ENCODE peak calls at places on chromosome 18, in six cellular contexts. One of them, this sample, is unnamed.
A peak's percentile ranks its signal among the peaks of the same experiment; 100 is the strongest.

GRCh38 chr18:7885763-7886295 is 318.7 kb downstream of the PTPRM start:
- DNase-seq in CD8-positive, alpha-beta T cell: no peak
- DNase-seq in colonic mucosa: no peak
- DNase-seq in stimulated activated CD8-positive, alpha-beta memory T cell treated with anti-CD3 and anti-CD28 coated beads, Interleukin-4, amount 100 ng/mL, for 4 hours: no peak
- DNase-seq in heart left ventricle: no peak
- DNase-seq in SHP77: no peak
- DNase-seq in this sample: peak; percentile 5

GRCh38 chr18:49697757-49698595 is 115.4 kb downstream of the ACAA2 start:
- DNase-seq in CD8-positive, alpha-beta T cell: no peak
- DNase-seq in colonic mucosa: no peak
- DNase-seq in stimulated activated CD8-positive, alpha-beta memory T cell treated with anti-CD3 and anti-CD28 coated beads, Interleukin-4, amount 100 ng/mL, for 4 hours: no peak
- DNase-seq in heart left ventricle: peak; percentile 32
- DNase-seq in SHP77: no peak
- DNase-seq in this sample: peak; percentile 62

GRCh38 chr18:48786621-48787522 is 163.9 kb downstream of the SMAD7 start:
- DNase-seq in CD8-positive, alpha-beta T cell: no peak
- DNase-seq in colonic mucosa: no peak
- DNase-seq in stimulated activated CD8-positive, alpha-beta memory T cell treated with anti-CD3 and anti-CD28 coated beads, Interleukin-4, amount 100 ng/mL, for 4 hours: no peak
- DNase-seq in heart left ventricle: peak; percentile 17
- DNase-seq in SHP77: no peak
- DNase-seq in this sample: no peak

GRCh38 chr18:43160509-43160908 is 45.0 kb upstream of the RIT2 start:
- DNase-seq in CD8-positive, alpha-beta T cell: no peak
- DNase-seq in colonic mucosa: no peak
- DNase-seq in stimulated activated CD8-positive, alpha-beta memory T cell treated with anti-CD3 and anti-CD28 coated beads, Interleukin-4, amount 100 ng/mL, for 4 hours: no peak
- DNase-seq in heart left ventricle: no peak
- DNase-seq in SHP77: no peak
- DNase-seq in this sample: no peak

GRCh38 chr18:12021077-12021476 is 39.8 kb downstream of the IMPA2 start:
- DNase-seq in CD8-positive, alpha-beta T cell: no peak
- DNase-seq in colonic mucosa: no peak
- DNase-seq in stimulated activated CD8-positive, alpha-beta memory T cell treated with anti-CD3 and anti-CD28 coated beads, Interleukin-4, amount 100 ng/mL, for 4 hours: no peak
- DNase-seq in heart left ventricle: no peak
- DNase-seq in SHP77: no peak
- DNase-seq in this sample: no peak

GRCh38 chr18:48419268-48420022 is 10.3 kb upstream of the ZBTB7C start:
- DNase-seq in CD8-positive, alpha-beta T cell: no peak
- DNase-seq in colonic mucosa: no peak
- DNase-seq in stimulated activated CD8-positive, alpha-beta memory T cell treated with anti-CD3 and anti-CD28 coated beads, Interleukin-4, amount 100 ng/mL, for 4 hours: no peak
- DNase-seq in heart left ventricle: no peak
- DNase-seq in SHP77: no peak
- DNase-seq in this sample: no peak

GRCh38 chr18:59814872-59815271 is 84.9 kb upstream of the PMAIP1 start:
- DNase-seq in CD8-positive, alpha-beta T cell: no peak
- DNase-seq in colonic mucosa: no peak
- DNase-seq in stimulated activated CD8-positive, alpha-beta memory T cell treated with anti-CD3 and anti-CD28 coated beads, Interleukin-4, amount 100 ng/mL, for 4 hours: no peak
- DNase-seq in heart left ventricle: no peak
- DNase-seq in SHP77: no peak
- DNase-seq in this sample: no peak

GRCh38 chr18:78596794-78597193 is 382.8 kb upstream of the SALL3 start:
- DNase-seq in CD8-positive, alpha-beta T cell: no peak
- DNase-seq in colonic mucosa: no peak
- DNase-seq in stimulated activated CD8-positive, alpha-beta memory T cell treated with anti-CD3 and anti-CD28 coated beads, Interleukin-4, amount 100 ng/mL, for 4 hours: no peak
- DNase-seq in heart left ventricle: no peak
- DNase-seq in SHP77: no peak
- DNase-seq in this sample: no peak

GRCh38 chr18:54774423-54774822 is 53.9 kb upstream of the RAB27B start:
- DNase-seq in CD8-positive, alpha-beta T cell: no peak
- DNase-seq in colonic mucosa: no peak
- DNase-seq in stimulated activated CD8-positive, alpha-beta memory T cell treated with anti-CD3 and anti-CD28 coated beads, Interleukin-4, amount 100 ng/mL, for 4 hours: no peak
- DNase-seq in heart left ventricle: no peak
- DNase-seq in SHP77: no peak
- DNase-seq in this sample: no peak

This sample was measured in thyroid gland.